ENCODE peak calls at places on chromosomes 13 and 19, in nine cellular contexts. T, L, W, A, Q, H, Y, C and U are unnamed samples.

GRCh38 chr13:42398542-42398941 is 126.6 kb downstream of the AKAP11 start:
- DNase-seq in T (no peak), L (no peak), W (no peak), A (no peak), Q (no peak), H (no peak), Y (peak; percentile 78), C (no peak), U (no peak)

GRCh38 chr13:22454586-22454985 is 726.2 kb upstream of the SGCG start:
- DNase-seq in T (no peak), L (no peak), W (no peak), A (no peak), Q (no peak), H (no peak), Y (peak; percentile 15), C (peak; percentile 60), U (no peak)

GRCh38 chr19:57558525-57558924 is 1.1 kb downstream of the ZNF550 start:
- DNase-seq in T (no peak), L (peak; percentile 15), W (no peak), A (peak; percentile 4), Q (no peak), H (no peak), Y (peak; percentile 23), C (peak; percentile 14), U (peak; percentile 33)

GRCh38 chr13:95745752-95746151 is 68.8 kb downstream of the DNAJC3 start:
- DNase-seq in T (no peak), L (no peak), W (no peak), A (no peak), Q (no peak), H (no peak), Y (peak; percentile 15), C (peak; percentile 10), U (no peak)

GRCh38 chr19:41297628-41298326 is 12.2 kb upstream of the CCDC97 start:
- DNase-seq in T (no peak), L (no peak), W (no peak), A (no peak), Q (no peak), H (no peak), Y (no peak), C (no peak), U (no peak)

GRCh38 chr19:55041627-55042343 is 3.7 kb upstream of the GP6 start:
- DNase-seq in T (no peak), L (no peak), W (no peak), A (no peak), Q (no peak), H (no peak), Y (no peak), C (no peak), U (no peak)

GRCh38 chr13:34941835-34942731 is at the start of gene NBEA:
- DNase-seq in T (peak; percentile 78), L (peak; percentile 54), W (peak; percentile 17), A (peak; percentile 11), Q (peak; percentile 12), H (peak; percentile 80), Y (peak; percentile 87), C (peak; percentile 7), U (peak; percentile 88)

GRCh38 chr19:30312582-30313352 is 59.4 kb upstream of the ZNF536 start:
- DNase-seq in T (no peak), L (no peak), W (peak; percentile 7), A (no peak), Q (no peak), H (no peak), Y (no peak), C (peak; percentile 3), U (no peak)

GRCh38 chr13:90551253-90551652 is 796.2 kb upstream of the MIR17HG start:
- DNase-seq in T (no peak), L (no peak), W (no peak), A (no peak), Q (no peak), H (no peak), Y (no peak), C (no peak), U (no peak)

GRCh38 chr19:1676351-1677266 is 24.2 kb upstream of the TCF3 start:
- DNase-seq in T (no peak), L (no peak), W (no peak), A (no peak), Q (no peak), H (no peak), Y (no peak), C (no peak), U (no peak)

GRCh38 chr19:41705393-41706174 is 2.8 kb upstream of the CEACAM5 start:
- DNase-seq in T (peak; percentile 31), L (no peak), W (no peak), A (no peak), Q (no peak), H (no peak), Y (no peak), C (peak; percentile 36), U (peak; percentile 31)

DNA sequence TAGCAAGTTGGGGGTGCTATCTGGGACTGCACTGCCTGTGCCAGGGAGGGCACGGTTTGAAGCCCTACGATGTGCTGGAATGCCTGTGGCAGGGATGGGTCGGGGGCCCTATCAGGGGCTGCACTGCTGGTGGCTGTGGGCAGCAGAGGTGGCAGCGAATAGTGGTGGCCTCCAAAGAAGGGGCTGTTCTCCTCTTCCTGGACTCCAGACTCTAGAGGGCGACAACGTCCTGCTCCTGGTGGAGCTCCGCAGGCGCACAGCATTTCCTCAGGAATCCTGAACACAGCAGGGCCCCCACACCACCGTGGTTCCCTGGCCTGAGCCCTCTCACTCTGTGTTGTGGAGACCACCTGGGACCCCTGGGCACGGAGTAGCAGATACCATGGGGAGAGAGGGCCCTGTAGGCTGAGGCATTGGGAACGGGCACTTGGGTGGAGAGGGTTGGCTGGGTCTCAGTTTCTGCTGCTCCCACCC is 145.6 kb downstream of the TNFRSF19 start:
- DNase-seq in T (no peak), L (no peak), W (no peak), A (no peak), Q (no peak), H (no peak), Y (peak; percentile 49), C (no peak), U (peak; percentile 15)
- TF ChIP-seq CTCF in T (no peak), L (peak; percentile 43), W (no peak), A (peak; percentile 45), Q (peak; percentile 53), H (no peak), Y (peak; percentile 24), C (no peak), U (no peak)

GRCh38 chr13:98251708-98252107 is 74.6 kb upstream of the RNF113B start:
- DNase-seq in T (no peak), L (no peak), W (no peak), A (no peak), Q (no peak), H (no peak), Y (no peak), C (no peak), U (no peak)

GRCh38 chr13:98258226-98258625 is 81.2 kb upstream of the RNF113B start:
- DNase-seq in T (no peak), L (no peak), W (no peak), A (no peak), Q (no peak), H (no peak), Y (no peak), C (no peak), U (no peak)

GRCh38 chr13:98252931-98253470 is 75.9 kb upstream of the RNF113B start:
- DNase-seq in T (no peak), L (peak; percentile 84), W (no peak), A (peak; percentile 70), Q (no peak), H (no peak), Y (no peak), C (no peak), U (peak; percentile 85)

GRCh38 chr13:98254541-98254940 is 77.5 kb upstream of the RNF113B start:
- DNase-seq in T (no peak), L (peak; percentile 91), W (no peak), A (peak; percentile 61), Q (no peak), H (no peak), Y (no peak), C (no peak), U (peak; percentile 84)

GRCh38 chr13:98253526-98253925 is 76.5 kb upstream of the RNF113B start:
- DNase-seq in T (no peak), L (peak; percentile 71), W (no peak), A (peak; percentile 29), Q (no peak), H (no peak), Y (no peak), C (no peak), U (peak; percentile 67)
- H3K4me3 ChIP-seq in T (no peak overlapping the region), L (no peak overlapping the region), W (no peak overlapping the region), A (no peak overlapping the region), Q (no peak overlapping the region), H (no peak overlapping the region), Y (no peak overlapping the region), C (no peak overlapping the region), U (peak overlapping the region; percentile 4)

DNA sequence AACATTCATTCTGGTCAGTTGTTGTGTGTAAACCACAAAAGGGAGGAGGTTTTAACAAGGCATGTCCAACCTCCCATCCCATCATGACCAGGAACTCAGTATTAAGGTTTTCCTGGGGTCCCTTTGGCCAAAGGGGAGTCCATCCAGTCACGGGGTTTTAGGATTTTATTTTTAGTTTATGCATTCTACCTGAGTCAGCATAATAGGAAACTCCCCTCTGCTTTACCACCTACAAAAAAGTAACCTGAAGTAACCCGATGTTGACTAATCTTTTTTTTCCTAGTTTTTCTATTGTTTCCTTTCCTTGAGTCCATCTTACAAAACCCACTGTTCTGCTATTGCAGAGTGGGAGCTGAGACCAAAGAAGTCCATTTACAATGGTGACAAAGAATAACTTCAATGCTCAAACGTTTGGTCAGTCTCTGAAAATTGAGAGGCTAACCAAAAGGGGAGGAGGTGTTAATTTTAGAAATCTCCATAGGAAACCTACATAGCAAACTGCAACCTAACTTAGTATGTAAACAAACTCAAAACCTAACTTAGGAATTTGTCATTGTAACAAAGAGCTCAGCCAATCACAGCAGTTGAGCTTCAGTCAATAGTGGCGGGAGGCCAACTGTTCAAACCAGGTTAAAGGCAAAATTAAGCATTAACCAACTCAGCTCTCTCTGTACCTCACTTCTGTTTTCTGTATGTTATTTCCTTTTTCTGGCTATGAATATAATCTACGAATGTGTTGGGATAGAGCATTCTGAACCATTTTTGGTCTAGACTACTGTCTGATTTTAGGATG is 1954.1 kb downstream of the PCDH9 start:
- DNase-seq in T (no peak), L (no peak), W (no peak), A (no peak), Q (no peak), H (no peak), Y (no peak), C (no peak), U (no peak)
- TF ChIP-seq CTCF in T (no peak), L (no peak), W (no peak), A (no peak), Q (no peak), H (no peak), Y (no peak), C (no peak), U (no peak)

DNA sequence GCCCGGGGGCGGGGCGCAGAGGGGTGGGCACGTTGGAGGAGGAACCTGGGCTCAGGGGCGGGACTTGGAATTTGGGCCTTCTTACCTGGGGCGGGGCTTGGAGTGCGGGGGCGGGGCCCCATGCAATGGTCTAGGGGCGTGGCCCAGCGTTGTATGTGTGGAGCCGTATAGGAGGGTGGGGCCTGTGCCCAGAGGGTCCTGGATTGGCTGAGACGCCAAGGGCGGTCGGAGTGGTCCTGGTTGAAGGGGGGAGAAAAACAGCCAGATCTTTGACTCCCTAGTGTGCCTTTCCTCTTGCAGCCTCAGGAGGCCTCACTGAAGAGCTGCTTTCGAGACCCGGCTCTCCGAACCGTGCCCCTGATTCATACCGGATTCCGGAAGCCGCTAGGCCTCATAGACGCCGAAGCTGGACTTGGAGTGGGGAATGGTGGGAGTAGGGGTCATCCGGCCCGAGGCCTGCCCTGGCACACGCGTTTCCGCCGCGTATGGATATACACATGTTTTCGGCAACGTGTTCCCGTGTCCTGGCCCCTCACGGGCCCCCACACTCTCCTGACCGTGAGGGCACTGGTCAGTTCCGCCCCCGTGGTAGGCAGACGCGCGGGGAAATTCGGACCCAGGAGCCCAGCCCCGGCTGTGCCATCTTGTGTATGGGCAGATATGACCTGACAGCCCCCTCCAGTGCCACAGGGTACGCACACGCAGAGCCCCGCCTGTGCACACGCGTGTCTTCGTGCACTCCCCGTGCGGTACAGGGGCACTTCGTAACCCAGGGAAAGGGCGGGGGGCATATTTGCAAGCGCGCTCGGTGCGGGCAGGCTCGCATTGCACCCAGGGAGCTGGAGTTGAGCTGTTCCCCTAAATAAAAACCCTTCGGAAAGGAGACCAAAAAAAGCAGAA is 661 bp upstream of the PRR12 start:
- DNase-seq in T (peak; percentile 97), L (peak; percentile 96), W (peak; percentile 90), A (peak; percentile 78), Q (peak; percentile 89), H (peak; percentile 93), Y (peak; percentile 97), C (peak; percentile 99), U (peak; percentile 98)
- H3K4me3 ChIP-seq in T (peak overlapping the region; percentile 66), L (peak overlapping the region; percentile 82), W (peak overlapping the region; percentile 72), A (peak overlapping the region; percentile 49), Q (peak overlapping the region; percentile 85), H (peak overlapping the region; percentile 86), Y (peak overlapping the region; percentile 99), C (peak overlapping the region; percentile 90), U (peak overlapping the region; percentile 82)